ENCODE peak calls at places on chromosomes 16 and 17, in four cellular contexts. F, E, X and T are unnamed samples.

GRCh38 chr17:17476865-17477467 is at the start of gene MED9:
- DNase-seq in F (peak), E (peak), X (peak), T (peak)

GRCh38 chr16:1667271-1667670 is 10.8 kb upstream of the JPT2 start:
- DNase-seq in F (no peak), E (no peak), X (no peak), T (peak)

GRCh38 chr17:74682028-74682427 is 30.7 kb downstream of the CD300LF start:
- DNase-seq in E (no peak), X (no peak), F (no peak), T (no peak)

GRCh38 chr17:40602445-40603443 is 37.5 kb upstream of the CCR7 start:
- DNase-seq in X (no peak), E (no peak), F (no peak), T (no peak)

GRCh38 chr16:57646388-57647039 is 18.1 kb downstream of the ADGRG1 start:
- DNase-seq in E (no peak), F (no peak), X (no peak), T (no peak)

GRCh38 chr17:13003927-13004326 is 13.9 kb downstream of the ELAC2 start:
- DNase-seq in E (no peak), X (no peak), F (no peak), T (no peak)

GRCh38 chr16:30846649-30847402 is 47.1 kb downstream of the BCL7C start:
- DNase-seq in X (no peak), F (no peak), E (no peak), T (no peak)

GRCh38 chr16:88865742-88866141 is 718 bp downstream of the PABPN1L start:
- DNase-seq in F (no peak), X (no peak), E (no peak), T (no peak)

GRCh38 chr17:76909971-76910760 is 42.0 kb downstream of the MGAT5B start:
- DNase-seq in E (no peak), F (no peak), X (peak), T (peak)

GRCh38 chr17:73336613-73337400 is 25.0 kb upstream of the CDC42EP4 start:
- DNase-seq in X (no peak), F (no peak), E (no peak), T (no peak)

GRCh38 chr17:6387442-6387841 is 47.5 kb downstream of the AIPL1 start:
- DNase-seq in E (no peak), X (no peak), F (no peak), T (no peak)

GRCh38 chr17:8997994-8998628 is 23.2 kb upstream of the NTN1 start:
- DNase-seq in F (peak), X (peak), E (peak), T (peak)

GRCh38 chr16:15671530-15672117 is 21.6 kb downstream of the NDE1 start:
- DNase-seq in X (no peak), E (no peak), F (no peak), T (no peak)

GRCh38 chr16:62909597-62909996 is 873.4 kb upstream of the CDH8 start:
- DNase-seq in E (no peak), F (no peak), X (no peak), T (no peak)

GRCh38 chr17:80843741-80844156 is 147.9 kb upstream of the CHMP6 start:
- DNase-seq in E (no peak), X (no peak), F (no peak), T (no peak)

GRCh38 chr17:44322236-44322895 is 2.3 kb downstream of the SLC25A39 start:
- DNase-seq in E (no peak), F (no peak), X (no peak), T (no peak)

GRCh38 chr17:4204190-4204589 is 59.6 kb downstream of the ANKFY1 start:
- DNase-seq in E (no peak), X (no peak), F (no peak), T (no peak)

GRCh38 chr17:37146578-37147119 is 197.9 kb downstream of the AATF start:
- DNase-seq in E (no peak), F (no peak), X (no peak), T (no peak)

GRCh38 chr17:45740553-45741330 is 43.4 kb upstream of the CRHR1 start:
- DNase-seq in E (no peak), F (no peak), X (no peak), T (peak)

GRCh38 chr16:22898874-22899348 is 84.9 kb downstream of the HS3ST2 start:
- DNase-seq in F (peak), X (no peak), E (peak), T (peak)

GRCh38 chr16:24309222-24309905 is 53.2 kb downstream of the CACNG3 start:
- DNase-seq in F (no peak), X (no peak), E (no peak), T (peak)

GRCh38 chr17:47276444-47276843 is 22.8 kb downstream of the ITGB3 start:
- DNase-seq in F (no peak), X (no peak), E (no peak), T (no peak)
- H3K4me3 ChIP-seq in F (no peak), X (no peak), E (no peak), T (no peak)

GRCh38 chr16:11392041-11392581 is 46.9 kb downstream of the RMI2 start:
- DNase-seq in F (no peak), X (no peak), E (no peak), T (peak)
- H3K4me3 ChIP-seq in F (no peak), X (no peak), E (no peak), T (no peak)

DNA sequence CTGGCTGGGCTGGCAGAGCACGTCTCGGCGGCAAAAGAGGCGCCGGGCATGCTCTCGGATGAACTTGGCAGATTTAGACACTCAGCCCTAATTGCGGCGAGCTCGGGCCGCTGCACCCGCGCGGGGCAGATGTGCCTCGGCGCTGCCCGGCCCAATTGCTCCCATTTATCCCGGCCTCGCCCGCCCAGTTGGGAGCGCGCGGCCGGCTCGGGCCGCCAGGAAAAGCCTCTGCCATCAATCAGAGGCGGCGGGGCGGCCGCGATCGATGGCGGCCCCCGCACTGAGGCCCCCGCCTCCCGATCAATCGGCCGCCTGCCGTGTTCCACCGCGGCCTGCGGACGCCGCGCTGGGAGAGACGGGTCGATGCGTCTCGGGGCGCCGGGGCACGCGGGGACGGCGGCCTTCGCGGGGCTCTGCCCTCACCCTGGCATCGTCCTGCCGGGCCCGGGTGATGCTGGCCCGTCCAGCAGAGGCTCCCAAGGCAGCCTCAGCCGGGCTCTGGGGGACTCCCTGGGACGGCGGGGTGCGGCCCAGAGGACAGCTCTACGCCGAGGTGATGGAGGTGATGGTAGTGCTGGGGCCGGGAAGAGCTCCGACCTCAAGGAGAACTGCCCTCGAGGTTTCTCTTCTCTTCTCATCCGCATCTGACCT is 200.9 kb upstream of the N4BP1 start:
- DNase-seq in F (no peak), X (no peak), E (no peak), T (no peak)
- H3K4me3 ChIP-seq in F (peak), X (no peak), E (no peak), T (no peak)

GRCh38 chr17:49357516-49357915 is 4.5 kb downstream of the ZNF652 start:
- DNase-seq in E (no peak), F (no peak), X (no peak), T (no peak)
- H3K4me3 ChIP-seq in E (no peak), F (no peak), X (peak), T (no peak)

DNA sequence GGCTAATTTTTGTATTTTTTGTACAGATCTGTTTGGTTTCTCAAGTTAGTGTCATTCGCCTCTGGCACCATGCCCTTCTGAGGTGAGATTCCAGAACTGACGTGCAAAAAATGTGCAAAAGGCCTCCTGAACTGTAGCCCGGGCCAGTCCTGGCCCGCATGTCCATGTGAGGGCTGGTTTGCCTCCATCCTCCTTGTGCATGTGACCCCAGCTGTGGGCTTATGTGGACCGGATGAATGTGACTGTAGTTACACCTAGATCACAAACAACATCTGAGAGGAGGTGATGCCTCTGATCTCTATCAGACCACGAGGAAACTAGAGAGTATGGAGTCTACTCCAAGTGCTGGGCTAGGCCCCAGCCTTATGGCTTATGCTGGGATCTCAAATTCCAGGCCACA is 241.6 kb downstream of the XYLT1 start:
- DNase-seq in X (no peak), F (no peak), E (no peak), T (no peak)
- H3K4me3 ChIP-seq in X (no peak), F (no peak), E (no peak), T (no peak)

DNA sequence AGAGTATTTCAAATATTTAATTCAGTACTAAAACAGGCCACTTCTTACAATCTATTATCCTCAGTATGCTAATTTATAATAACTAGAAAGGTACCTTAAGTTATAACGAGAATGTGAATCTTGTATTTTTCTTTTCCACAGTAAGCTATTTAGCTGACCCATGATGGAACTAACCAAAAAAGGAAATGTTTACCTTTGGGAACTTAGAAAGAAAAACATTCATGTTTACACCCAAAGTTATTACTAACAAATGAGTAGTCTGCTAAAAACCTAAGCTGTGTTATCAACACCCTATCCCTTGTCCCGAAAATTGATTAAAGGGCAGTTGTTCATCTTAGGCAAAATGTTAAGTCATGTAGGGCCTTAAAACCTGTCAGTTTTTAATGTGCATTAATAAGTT is 8.1 kb downstream of the GNA13 start:
- DNase-seq in X (no peak), E (no peak), F (no peak), T (no peak)
- H3K4me3 ChIP-seq in X (no peak), E (no peak), F (no peak), T (no peak)

GRCh38 chr17:33269337-33270060 is 23.6 kb downstream of the ASIC2 start:
- DNase-seq in F (no peak), E (no peak), X (no peak), T (no peak)
- H3K4me3 ChIP-seq in F (no peak), E (no peak), X (no peak), T (no peak)